ENCODE peak calls at places on chromosomes 12 and 14, in seven cellular contexts. E is AG04450, A is GM10248, P is breast epithelium, C is astrocyte of the spinal cord, M is fibroblast of lung, F is fibroblast of pulmonary artery. V is an unnamed sample.

GRCh38 chr14:43651896-43652295 is 855.2 kb downstream of the FSCB start:
- DNase-seq in E (no peak), A (no peak), P (no peak), C (no peak), M (no peak), F (no peak), V (no peak)

GRCh38 chr14:104341532-104342434 is 203.4 kb downstream of the KIF26A start:
- DNase-seq in E (no peak), A (no peak), P (no peak), C (no peak), M (no peak), F (peak; percentile 11), V (no peak)

GRCh38 chr12:10722905-10723866 is at the start of gene YBX3:
- DNase-seq in E (peak; percentile 41), A (peak; percentile 85), P (peak; percentile 88), C (peak; percentile 87), M (peak; percentile 80), F (peak; percentile 90), V (peak; percentile 60)

GRCh38 chr12:56679834-56680575 is 8.1 kb downstream of the PTGES3 start:
- DNase-seq in E (no peak), A (no peak), P (no peak), C (no peak), M (no peak), F (no peak), V (no peak)

GRCh38 chr14:49052516-49052915 is 533.7 kb downstream of the RPS29 start:
- DNase-seq in E (no peak), A (no peak), P (no peak), C (no peak), M (peak; percentile 69), F (no peak), V (no peak)

GRCh38 chr12:57194253-57194652 is 22.3 kb upstream of the NXPH4 start:
- DNase-seq in E (no peak), A (no peak), P (no peak), C (no peak), M (no peak), F (no peak), V (no peak)

GRCh38 chr14:104656014-104656714 is 33.3 kb upstream of the INF2 start:
- DNase-seq in E (no peak), A (no peak), P (no peak), C (no peak), M (no peak), F (no peak), V (no peak)

GRCh38 chr12:99352269-99352668 is 295.3 kb upstream of the GARIN6 start:
- DNase-seq in E (no peak), A (no peak), P (no peak), C (no peak), M (no peak), F (no peak), V (no peak)

GRCh38 chr14:35470775-35471174 is 63.2 kb upstream of the INSM2 start:
- DNase-seq in E (no peak), A (no peak), P (no peak), C (peak; percentile 36), M (peak; percentile 14), F (peak; percentile 53), V (no peak)

GRCh38 chr12:6391013-6391412 is 7.1 kb downstream of the LTBR start:
- DNase-seq in E (no peak), A (no peak), P (no peak), C (no peak), M (no peak), F (no peak), V (no peak)

GRCh38 chr12:5796171-5797091 is 148.6 kb downstream of the ANO2 start:
- DNase-seq in E (no peak), A (peak; percentile 30), P (no peak), C (no peak), M (no peak), F (peak; percentile 3), V (no peak)

GRCh38 chr14:87866116-87866515 is 126.9 kb downstream of the GALC start:
- DNase-seq in E (no peak), A (no peak), P (no peak), C (no peak), M (no peak), F (no peak), V (no peak)

GRCh38 chr12:67887065-67887464 is 102.2 kb upstream of the IFNG-AS1 start:
- DNase-seq in E (no peak), A (no peak), P (no peak), C (no peak), M (no peak), F (no peak), V (no peak)

GRCh38 chr14:98204139-98204538 is 1067.9 kb downstream of the BCL11B start:
- DNase-seq in E (no peak), A (no peak), P (no peak), C (no peak), M (no peak), F (no peak), V (no peak)

GRCh38 chr12:127273621-127274020 is 993.3 kb upstream of the TMEM132C start:
- DNase-seq in E (no peak), A (no peak), P (no peak), C (peak; percentile 16), M (peak; percentile 67), F (no peak), V (no peak)

GRCh38 chr12:11513288-11513687 is 117.9 kb upstream of the PRB2 start:
- DNase-seq in E (no peak), A (no peak), P (no peak), C (no peak), M (peak; percentile 21), F (peak; percentile 11), V (no peak)

GRCh38 chr14:70831382-70831781 is 22.1 kb upstream of the MAP3K9 start:
- DNase-seq in E (no peak), A (no peak), P (no peak), C (no peak), M (no peak), F (no peak), V (no peak)

GRCh38 chr12:3551976-3552725 is 61.1 kb downstream of the PRMT8 start:
- DNase-seq in E (no peak), A (no peak), P (no peak), C (no peak), M (no peak), F (no peak), V (no peak)

GRCh38 chr14:99981806-99982205 is 83.4 kb upstream of the EVL start:
- DNase-seq in E (no peak), A (no peak), P (no peak), C (no peak), M (no peak), F (no peak), V (no peak)

GRCh38 chr12:6532051-6532926 is 2.0 kb upstream of the GAPDH start:
- DNase-seq in E (peak; percentile 88), A (peak; percentile 81), P (no peak), C (peak; percentile 98), M (peak; percentile 99), F (peak; percentile 97), V (no peak)

GRCh38 chr12:42421844-42422779 is 96.1 kb downstream of the PPHLN1 start:
- DNase-seq in E (peak; percentile 16), A (peak; percentile 45), P (no peak), C (peak; percentile 80), M (peak; percentile 80), F (peak; percentile 85), V (no peak)

GRCh38 chr12:69662764-69663163 is 36.3 kb downstream of the BEST3 start:
- DNase-seq in E (no peak), A (no peak), P (no peak), C (no peak), M (no peak), F (no peak), V (no peak)

GRCh38 chr12:48758186-48758585 is 30.7 kb downstream of the ADCY6 start:
- DNase-seq in E (no peak), A (no peak), P (no peak), C (no peak), M (no peak), F (no peak), V (no peak)

GRCh38 chr14:78697341-78697740 is 527.2 kb downstream of the NRXN3 start:
- DNase-seq in E (no peak), A (no peak), P (no peak), C (peak; percentile 42), M (peak; percentile 38), F (peak; percentile 22), V (no peak)

DNA sequence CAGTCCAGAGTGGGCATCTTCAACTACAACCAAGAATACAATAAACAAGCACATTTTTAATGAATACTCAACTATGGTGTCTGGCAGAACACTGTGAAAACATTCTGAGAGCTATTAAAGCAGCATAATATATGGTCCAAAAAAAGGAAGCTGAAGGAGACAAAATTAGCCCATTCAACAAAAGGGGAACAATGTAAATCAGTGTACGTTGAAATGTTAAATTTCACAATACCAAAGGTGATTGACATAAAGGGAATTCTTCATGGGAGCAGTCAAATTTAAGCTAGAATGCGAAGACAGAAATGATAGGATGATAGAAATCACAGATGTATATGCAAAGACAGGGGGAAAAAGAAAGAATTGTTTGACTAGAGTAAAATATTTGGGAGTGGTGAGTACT is 41.3 kb upstream of the SYCP3 start:
- DNase-seq in E (no peak), A (no peak), P (no peak), C (no peak), M (no peak), F (no peak), V (no peak)
- TF ChIP-seq CTCF in E (no peak), A (no peak), P (no peak), C (no peak), M (no peak), F (no peak), V (no peak)

GRCh38 chr14:93984987-93985410 is 8.6 kb upstream of the ASB2 start:
- DNase-seq in E (peak; percentile 85), A (no peak), P (no peak), C (peak; percentile 70), M (peak; percentile 97), F (peak; percentile 59), V (no peak)
- TF ChIP-seq CTCF in E (peak; percentile 47), A (peak; percentile 29), P (no peak), C (peak; percentile 50), M (peak; percentile 20), F (peak; percentile 28), V (no peak)

DNA sequence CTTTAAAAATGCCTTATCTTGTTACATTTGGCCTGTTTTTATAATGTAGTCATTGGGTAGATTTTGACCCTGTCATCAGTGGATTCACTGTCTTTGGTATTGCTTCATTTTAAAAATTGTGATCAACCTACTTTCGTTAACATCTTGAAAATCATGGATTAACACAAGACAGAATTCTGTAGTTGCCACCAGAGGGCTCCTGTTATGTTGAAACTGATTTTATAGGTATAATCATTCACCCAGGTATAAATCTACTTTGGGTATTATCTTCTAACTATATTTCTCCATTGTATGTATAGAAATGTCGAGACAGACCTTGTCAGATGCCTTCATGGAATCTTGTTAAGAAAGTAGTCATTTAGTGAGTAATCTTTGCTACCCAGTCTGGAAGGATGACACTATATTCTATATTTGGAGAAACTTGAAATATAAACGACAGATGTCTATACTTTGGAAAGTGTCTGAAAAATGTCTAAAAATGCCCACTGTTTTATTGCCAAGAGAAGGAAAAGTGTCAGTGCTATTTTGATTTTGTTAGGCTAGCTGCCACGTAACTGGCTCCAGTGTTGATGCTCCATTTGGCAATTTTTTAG is 129.4 kb downstream of the PELI2 start:
- DNase-seq in E (no peak), A (no peak), P (no peak), C (peak; percentile 33), M (peak; percentile 25), F (peak; percentile 41), V (no peak)
- TF ChIP-seq CTCF in E (peak; percentile 37), A (peak; percentile 24), P (no peak), C (peak; percentile 49), M (peak; percentile 21), F (peak; percentile 46), V (no peak)

DNA sequence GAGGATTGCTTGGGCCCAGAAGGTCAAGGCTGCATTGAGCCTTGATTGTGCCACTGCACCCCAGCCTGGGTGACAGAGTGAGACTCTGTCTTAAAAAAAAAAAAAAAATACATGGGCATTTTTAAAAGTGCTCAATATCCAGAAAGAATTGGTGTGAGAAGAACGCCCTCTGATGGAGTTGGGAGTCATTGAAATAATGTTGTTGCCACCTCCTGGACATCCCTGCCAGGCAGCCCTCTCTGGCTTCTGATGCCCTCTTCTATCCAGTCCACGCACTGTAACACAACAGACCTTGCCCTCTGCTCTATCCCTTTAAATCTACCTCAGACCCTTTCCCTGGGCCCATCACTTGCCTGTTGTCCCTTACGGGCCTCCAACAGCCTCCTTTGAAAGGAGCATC is 4.9 kb downstream of the PTGDR start:
- DNase-seq in E (no peak), A (peak; percentile 45), P (no peak), C (peak; percentile 14), M (no peak), F (peak; percentile 53), V (no peak)
- TF ChIP-seq CTCF in E (peak; percentile 48), A (peak; percentile 33), P (no peak), C (peak; percentile 32), M (peak; percentile 36), F (peak; percentile 44), V (no peak)

V was measured in omental fat pad.